ENCODE peak calls at places on chromosomes 1 and 21, in eight cellular contexts. J is left lung; P is heart left ventricle; U is fibroblast of lung; D is heart right ventricle; Y is H9; O is CD4-positive, alpha-beta T cell; K is A549. T is an unnamed sample.

GRCh38 chr1:162913345-162913744 is 52.4 kb upstream of the CCDC190 start:
- DNase-seq in J (no peak), P (no peak), U (no peak), D (no peak), Y (no peak), O (no peak), K (no peak), T (no peak)

GRCh38 chr1:220221269-220221668 is 51.0 kb downstream of the RAB3GAP2 start:
- DNase-seq in J (no peak), P (no peak), U (no peak), D (no peak), Y (no peak), O (no peak), K (no peak), T (no peak)

GRCh38 chr1:237171564-237172485 is 129.8 kb downstream of the RYR2 start:
- DNase-seq in J (no peak), P (no peak), U (no peak), D (no peak), Y (no peak), O (no peak), K (no peak), T (no peak)

GRCh38 chr1:203152158-203153034 is 23.2 kb downstream of the MYBPH start:
- DNase-seq in J (no peak), P (no peak), U (peak; percentile 92), D (no peak), Y (peak; percentile 60), O (no peak), K (no peak), T (no peak)

GRCh38 chr1:170665625-170666024 is 1.7 kb downstream of the PRRX1 start:
- DNase-seq in J (no peak), P (peak; percentile 62), U (peak; percentile 27), D (no peak), Y (no peak), O (no peak), K (no peak), T (no peak)

GRCh38 chr1:25206201-25206600 is 26.1 kb downstream of the SYF2 start:
- DNase-seq in J (no peak), P (no peak), U (no peak), D (no peak), Y (no peak), O (no peak), K (no peak), T (no peak)

GRCh38 chr1:26049531-26050254 is 3.8 kb upstream of the SLC30A2 start:
- DNase-seq in J (no peak), P (no peak), U (peak; percentile 6), D (no peak), Y (no peak), O (no peak), K (no peak), T (no peak)

GRCh38 chr1:197224160-197224559 is 43.9 kb upstream of the CRB1 start:
- DNase-seq in J (no peak), P (no peak), U (no peak), D (no peak), Y (no peak), O (no peak), K (no peak), T (no peak)

GRCh38 chr1:172499636-172500141 is 33.3 kb upstream of the SUCO start:
- DNase-seq in J (peak; percentile 54), P (no peak), U (peak; percentile 30), D (peak; percentile 6), Y (no peak), O (no peak), K (peak; percentile 56), T (no peak)

GRCh38 chr21:43268086-43268803 is 99.4 kb downstream of the CRYAA start:
- DNase-seq in J (no peak), P (peak; percentile 36), U (no peak), D (no peak), Y (no peak), O (no peak), K (no peak), T (peak; percentile 5)

GRCh38 chr1:8889103-8889846 is 10.8 kb upstream of the ENO1 start:
- DNase-seq in J (no peak), P (no peak), U (no peak), D (no peak), Y (no peak), O (no peak), K (peak; percentile 44), T (no peak)

GRCh38 chr1:184770176-184770575 is 15.5 kb upstream of the EDEM3 start:
- DNase-seq in J (no peak), P (no peak), U (no peak), D (no peak), Y (no peak), O (no peak), K (no peak), T (no peak)

GRCh38 chr1:109619655-109620395 is at the start of gene AMPD2:
- DNase-seq in J (peak; percentile 90), P (peak; percentile 90), U (peak; percentile 86), D (peak; percentile 77), Y (peak; percentile 80), O (peak; percentile 61), K (peak; percentile 74), T (peak; percentile 84)

DNA sequence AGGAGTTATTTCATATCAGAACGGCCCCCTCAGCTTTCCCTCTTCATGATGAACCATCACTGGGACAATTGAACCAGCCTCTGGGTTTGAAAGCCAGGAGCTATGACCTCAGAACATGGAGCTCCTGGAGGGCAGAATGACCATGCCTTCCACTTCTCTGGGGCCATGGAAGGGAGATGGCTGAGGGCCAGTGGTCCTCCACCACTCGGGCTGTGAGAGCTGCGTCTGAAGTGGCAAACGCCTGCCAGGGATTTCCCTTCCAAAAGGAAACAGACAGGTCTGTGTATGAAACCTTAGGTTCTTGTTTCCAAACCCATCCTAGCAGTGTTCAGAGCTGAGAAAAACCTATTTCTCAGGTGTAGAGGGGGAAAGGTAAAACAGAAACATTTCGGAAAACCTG is 22.5 kb downstream of the PKP1 start:
- DNase-seq in J (no peak), P (peak; percentile 22), U (no peak), D (no peak), Y (no peak), O (no peak), K (no peak), T (no peak)
- H3K27ac ChIP-seq in J (no peak overlapping the region), P (no peak overlapping the region), U (no peak overlapping the region), D (no peak overlapping the region), Y (no peak overlapping the region), O (no peak overlapping the region), K (no peak overlapping the region), T (no peak overlapping the region)

DNA sequence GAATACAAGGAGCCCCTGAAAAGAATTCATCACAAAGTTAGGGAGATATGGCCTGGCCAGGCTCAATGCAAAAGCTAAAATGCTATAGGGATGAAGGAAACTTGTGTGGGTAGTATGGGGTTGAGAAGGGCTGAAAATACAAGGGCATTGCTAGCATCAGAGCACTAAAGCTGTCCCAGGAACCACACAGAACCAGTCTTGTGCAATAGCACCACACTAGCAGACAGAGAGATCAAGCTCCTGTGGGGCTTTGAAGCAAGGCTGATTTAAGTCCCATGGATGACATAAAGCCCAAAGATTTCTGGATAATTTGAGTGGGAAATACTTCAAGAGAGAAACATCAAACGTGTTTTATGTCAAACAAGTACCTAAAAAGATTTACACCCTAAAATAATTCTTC is 97.1 kb downstream of the VAV3 start:
- DNase-seq in J (no peak), P (no peak), U (no peak), D (no peak), Y (no peak), O (no peak), K (no peak), T (no peak)
- H3K9me3 ChIP-seq in J (no peaks in the 10 kb centered on the region), P (no peaks in the 10 kb centered on the region), U (no peaks in the 10 kb centered on the region), D (peaks cover 3% of the 10 kb centered on the region), Y (no peaks in the 10 kb centered on the region), O (no peaks in the 10 kb centered on the region), K (no peaks in the 10 kb centered on the region), T (peaks cover 14% of the 10 kb centered on the region)

GRCh38 chr21:33230518-33231324 is 983 bp downstream of the IFNAR2 start:
- DNase-seq in J (peak; percentile 58), P (peak; percentile 78), U (peak; percentile 71), D (peak; percentile 64), Y (peak; percentile 73), O (peak; percentile 43), K (peak; percentile 56), T (peak; percentile 63)
- TF ChIP-seq CTCF in J (no peak), P (peak; percentile 9), U (no peak), D (no peak), Y (peak; percentile 50), O (peak; percentile 37), K (no peak), T (no peak)

GRCh38 chr1:44674113-44675000 is at the start of the genes ARMH1 and TMEM53:
- DNase-seq in J (peak; percentile 100), P (peak; percentile 99), U (peak; percentile 99), D (peak; percentile 99), Y (peak; percentile 100), O (peak; percentile 94), K (peak; percentile 98), T (peak; percentile 99)

GRCh38 chr1:44670751-44671640 is 3.3 kb downstream of the TMEM53 start:
- DNase-seq in J (peak; percentile 6), P (no peak), U (no peak), D (no peak), Y (no peak), O (no peak), K (no peak), T (no peak)

GRCh38 chr1:44672956-44673674 is 1.2 kb downstream of the TMEM53 start:
- DNase-seq in J (peak; percentile 35), P (no peak), U (no peak), D (no peak), Y (no peak), O (no peak), K (no peak), T (no peak)

GRCh38 chr1:44673675-44674112 is 587 bp downstream of the TMEM53 start:
- DNase-seq in J (no peak), P (no peak), U (no peak), D (no peak), Y (no peak), O (no peak), K (no peak), T (no peak)

GRCh38 chr1:44672254-44672955 is 1.9 kb downstream of the TMEM53 start:
- DNase-seq in J (peak; percentile 74), P (no peak), U (peak; percentile 91), D (peak; percentile 47), Y (peak; percentile 73), O (no peak), K (no peak), T (no peak)
- H3K27ac ChIP-seq in J (peak overlapping the region; percentile 96), P (peak overlapping the region; percentile 60), U (no peak overlapping the region), D (peak overlapping the region; percentile 96), Y (no peak overlapping the region), O (no peak overlapping the region), K (no peak overlapping the region), T (peak overlapping the region; percentile 97)